ENCODE peak calls at places on chromosomes 3 and 15, in five cellular contexts. One of them, this sample, is unnamed.
A peak's percentile ranks its signal among the peaks of the same experiment; 100 is the strongest.

GRCh38 chr15:68382286-68383007 is 49.5 kb downstream of the ITGA11 start:
- DNase-seq in endodermal cell: no peak
- DNase-seq in tibial nerve: no peak
- DNase-seq in GM23338: no peak
- DNase-seq in uterus: peak; percentile 13
- DNase-seq in this sample: no peak

GRCh38 chr3:78832785-78833204 is 935.0 kb downstream of the ROBO1 start:
- DNase-seq in endodermal cell: no peak
- DNase-seq in tibial nerve: no peak
- DNase-seq in GM23338: no peak
- DNase-seq in uterus: no peak
- DNase-seq in this sample: no peak

GRCh38 chr15:81781316-81781868 is 264.4 kb downstream of the MEX3B start:
- DNase-seq in endodermal cell: no peak
- DNase-seq in tibial nerve: no peak
- DNase-seq in GM23338: no peak
- DNase-seq in uterus: no peak
- DNase-seq in this sample: no peak

GRCh38 chr3:66386925-66387650 is 113.7 kb downstream of the LRIG1 start:
- DNase-seq in endodermal cell: peak; percentile 26
- DNase-seq in tibial nerve: no peak
- DNase-seq in GM23338: no peak
- DNase-seq in uterus: no peak
- DNase-seq in this sample: no peak

GRCh38 chr3:70840106-70840870 is 527.9 kb upstream of the MDFIC2 start:
- DNase-seq in endodermal cell: peak; percentile 57
- DNase-seq in tibial nerve: no peak
- DNase-seq in GM23338: peak; percentile 23
- DNase-seq in uterus: no peak
- DNase-seq in this sample: no peak

GRCh38 chr15:56813995-56814394 is 80.7 kb upstream of the ZNF280D start:
- DNase-seq in endodermal cell: no peak
- DNase-seq in tibial nerve: no peak
- DNase-seq in GM23338: no peak
- DNase-seq in uterus: no peak
- DNase-seq in this sample: no peak

GRCh38 chr3:50205719-50206276 is 727 bp downstream of the SLC38A3 start:
- DNase-seq in endodermal cell: peak; percentile 91
- DNase-seq in tibial nerve: no peak
- DNase-seq in GM23338: peak; percentile 90
- DNase-seq in uterus: no peak
- DNase-seq in this sample: no peak

GRCh38 chr15:57438166-57438565 is 61.9 kb downstream of the CGNL1 start:
- DNase-seq in endodermal cell: no peak
- DNase-seq in tibial nerve: no peak
- DNase-seq in GM23338: no peak
- DNase-seq in uterus: no peak
- DNase-seq in this sample: no peak

GRCh38 chr15:63065262-63066234 is 23.0 kb downstream of the TPM1 start:
- DNase-seq in endodermal cell: peak; percentile 44
- DNase-seq in tibial nerve: no peak
- DNase-seq in GM23338: peak; percentile 66
- DNase-seq in uterus: no peak
- DNase-seq in this sample: no peak

GRCh38 chr3:168249048-168249538 is 153.4 kb upstream of the GOLIM4 start:
- DNase-seq in endodermal cell: no peak
- DNase-seq in tibial nerve: no peak
- DNase-seq in GM23338: no peak
- DNase-seq in uterus: no peak
- DNase-seq in this sample: no peak

GRCh38 chr3:133570139-133570936 is 3.1 kb upstream of the CDV3 start:
- DNase-seq in endodermal cell: no peak
- DNase-seq in tibial nerve: no peak
- DNase-seq in GM23338: peak; percentile 51
- DNase-seq in uterus: no peak
- DNase-seq in this sample: no peak

GRCh38 chr3:128537091-128537703 is 44.2 kb upstream of the GATA2 start:
- DNase-seq in endodermal cell: no peak
- DNase-seq in tibial nerve: no peak
- DNase-seq in GM23338: no peak
- DNase-seq in uterus: no peak
- DNase-seq in this sample: no peak

GRCh38 chr15:77026501-77027110 is 31.7 kb downstream of the PSTPIP1 start:
- DNase-seq in endodermal cell: peak; percentile 50
- DNase-seq in tibial nerve: no peak
- DNase-seq in GM23338: no peak
- DNase-seq in uterus: peak; percentile 6
- DNase-seq in this sample: peak; percentile 30

GRCh38 chr3:168341192-168341816 is 245.6 kb upstream of the GOLIM4 start:
- DNase-seq in endodermal cell: no peak
- DNase-seq in tibial nerve: no peak
- DNase-seq in GM23338: no peak
- DNase-seq in uterus: no peak
- DNase-seq in this sample: no peak

GRCh38 chr15:71302861-71303410 is 187.7 kb downstream of the THSD4 start:
- DNase-seq in endodermal cell: no peak
- DNase-seq in tibial nerve: no peak
- DNase-seq in GM23338: no peak
- DNase-seq in uterus: no peak
- DNase-seq in this sample: no peak

GRCh38 chr3:59809750-59810444 is 760.1 kb upstream of the CFAP20DC start:
- DNase-seq in endodermal cell: peak; percentile 64
- DNase-seq in tibial nerve: peak; percentile 18
- DNase-seq in GM23338: peak; percentile 61
- DNase-seq in uterus: no peak
- DNase-seq in this sample: no peak

GRCh38 chr3:97687734-97688133 is 76.8 kb upstream of the ARL6 start:
- DNase-seq in endodermal cell: peak; percentile 86
- DNase-seq in tibial nerve: no peak
- DNase-seq in GM23338: peak; percentile 75
- DNase-seq in uterus: no peak
- DNase-seq in this sample: no peak

GRCh38 chr15:98758224-98758623 is 109.9 kb downstream of the IGF1R start:
- DNase-seq in endodermal cell: no peak
- DNase-seq in tibial nerve: no peak
- DNase-seq in GM23338: no peak
- DNase-seq in uterus: no peak
- DNase-seq in this sample: no peak

GRCh38 chr15:98760112-98760826 is 111.9 kb downstream of the IGF1R start:
- DNase-seq in endodermal cell: no peak
- DNase-seq in tibial nerve: no peak
- DNase-seq in GM23338: no peak
- DNase-seq in uterus: no peak
- DNase-seq in this sample: no peak

GRCh38 chr15:98763179-98763578 is 114.8 kb downstream of the IGF1R start:
- DNase-seq in endodermal cell: no peak
- DNase-seq in tibial nerve: no peak
- DNase-seq in GM23338: no peak
- DNase-seq in uterus: no peak
- DNase-seq in this sample: no peak

GRCh38 chr15:98764296-98764695 is 116.0 kb downstream of the IGF1R start:
- DNase-seq in endodermal cell: no peak
- DNase-seq in tibial nerve: no peak
- DNase-seq in GM23338: no peak
- DNase-seq in uterus: no peak
- DNase-seq in this sample: no peak

DNA sequence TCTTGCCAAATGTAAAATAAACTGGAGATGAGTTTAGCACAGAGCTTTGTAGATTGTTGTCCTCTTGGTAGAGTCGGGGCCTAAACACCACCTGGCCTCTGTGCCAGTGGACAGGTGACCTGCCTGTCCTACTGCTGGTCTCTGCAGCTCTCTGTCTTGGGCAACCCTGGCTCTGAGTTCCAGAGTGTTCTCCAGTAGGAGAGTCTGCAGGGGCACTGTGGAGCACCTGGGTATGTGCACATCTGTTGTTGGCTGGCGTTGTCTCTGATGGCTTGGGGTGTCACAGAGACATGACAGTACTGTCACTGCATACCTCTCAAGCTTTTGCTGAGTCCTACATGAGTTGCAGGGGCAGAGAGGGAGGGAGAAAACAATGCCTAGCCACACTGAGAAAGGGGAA is 112.6 kb downstream of the IGF1R start:
- DNase-seq in endodermal cell: no peak
- DNase-seq in tibial nerve: no peak
- DNase-seq in GM23338: no peak
- DNase-seq in uterus: no peak
- DNase-seq in this sample: no peak
- H3K36me3 ChIP-seq in endodermal cell: peaks cover 4% of the 10 kb centered on the region
- H3K36me3 ChIP-seq in tibial nerve: no peaks in the 10 kb centered on the region
- H3K36me3 ChIP-seq in GM23338: no peaks in the 10 kb centered on the region
- H3K36me3 ChIP-seq in uterus: no peaks in the 10 kb centered on the region
- H3K36me3 ChIP-seq in this sample: no peaks in the 10 kb centered on the region

DNA sequence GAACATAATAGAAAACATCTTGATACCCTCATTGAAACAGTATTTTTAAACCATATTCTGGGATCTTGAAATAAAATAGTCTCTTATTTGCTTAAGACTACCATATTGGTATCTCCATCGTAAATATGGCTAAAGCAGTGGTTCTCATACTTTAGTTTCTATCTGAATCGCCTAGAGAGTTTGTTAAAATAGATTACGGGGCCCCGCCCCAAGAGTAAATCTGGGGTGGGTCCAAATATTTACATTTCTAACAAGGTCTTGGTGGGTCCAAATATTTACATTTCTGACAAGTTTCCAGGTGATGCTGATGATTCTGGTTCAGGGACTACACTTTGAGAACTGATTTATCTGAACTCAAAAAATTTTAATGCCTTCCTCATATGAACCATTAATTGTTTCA is 45.3 kb downstream of the TSC22D2 start:
- DNase-seq in endodermal cell: no peak
- DNase-seq in tibial nerve: no peak
- DNase-seq in GM23338: no peak
- DNase-seq in uterus: no peak
- DNase-seq in this sample: no peak
- H3K27ac ChIP-seq in endodermal cell: no peak overlapping the region
- H3K27ac ChIP-seq in tibial nerve: no peak overlapping the region
- H3K27ac ChIP-seq in GM23338: no peak overlapping the region
- H3K27ac ChIP-seq in uterus: no peak overlapping the region
- H3K27ac ChIP-seq in this sample: no peak overlapping the region

GRCh38 chr15:69723404-69724097 is 270.9 kb downstream of the RPLP1 start:
- DNase-seq in endodermal cell: peak; percentile 59
- DNase-seq in tibial nerve: no peak
- DNase-seq in GM23338: peak; percentile 55
- DNase-seq in uterus: no peak
- DNase-seq in this sample: no peak
- TF ChIP-seq CTCF in endodermal cell: peak; percentile 61
- TF ChIP-seq CTCF in tibial nerve: no peak
- TF ChIP-seq CTCF in GM23338: peak; percentile 42
- TF ChIP-seq CTCF in uterus: no peak
- TF ChIP-seq CTCF in this sample: no peak

GRCh38 chr3:52149021-52149420 is 5.2 kb downstream of the POC1A start:
- DNase-seq in endodermal cell: no peak
- DNase-seq in tibial nerve: no peak
- DNase-seq in GM23338: no peak
- DNase-seq in uterus: no peak
- DNase-seq in this sample: no peak
- H3K36me3 ChIP-seq in endodermal cell: peaks cover 17% of the 10 kb centered on the region
- H3K36me3 ChIP-seq in tibial nerve: no peaks in the 10 kb centered on the region
- H3K36me3 ChIP-seq in GM23338: peaks cover 14% of the 10 kb centered on the region
- H3K36me3 ChIP-seq in uterus: no peaks in the 10 kb centered on the region
- H3K36me3 ChIP-seq in this sample: no peaks in the 10 kb centered on the region

GRCh38 chr3:43319364-43319763 is 33.0 kb downstream of the SNRK start:
- DNase-seq in endodermal cell: no peak
- DNase-seq in tibial nerve: no peak
- DNase-seq in GM23338: no peak
- DNase-seq in uterus: peak; percentile 19
- DNase-seq in this sample: no peak

GRCh38 chr3:43316783-43317460 is 30.6 kb downstream of the SNRK start:
- DNase-seq in endodermal cell: no peak
- DNase-seq in tibial nerve: no peak
- DNase-seq in GM23338: peak; percentile 66
- DNase-seq in uterus: no peak
- DNase-seq in this sample: no peak

GRCh38 chr3:43319794-43320193 is 33.5 kb downstream of the SNRK start:
- DNase-seq in endodermal cell: no peak
- DNase-seq in tibial nerve: no peak
- DNase-seq in GM23338: no peak
- DNase-seq in uterus: no peak
- DNase-seq in this sample: no peak

GRCh38 chr3:43320288-43320687 is 33.9 kb downstream of the SNRK start:
- DNase-seq in endodermal cell: no peak
- DNase-seq in tibial nerve: no peak
- DNase-seq in GM23338: no peak
- DNase-seq in uterus: no peak
- DNase-seq in this sample: no peak

DNA sequence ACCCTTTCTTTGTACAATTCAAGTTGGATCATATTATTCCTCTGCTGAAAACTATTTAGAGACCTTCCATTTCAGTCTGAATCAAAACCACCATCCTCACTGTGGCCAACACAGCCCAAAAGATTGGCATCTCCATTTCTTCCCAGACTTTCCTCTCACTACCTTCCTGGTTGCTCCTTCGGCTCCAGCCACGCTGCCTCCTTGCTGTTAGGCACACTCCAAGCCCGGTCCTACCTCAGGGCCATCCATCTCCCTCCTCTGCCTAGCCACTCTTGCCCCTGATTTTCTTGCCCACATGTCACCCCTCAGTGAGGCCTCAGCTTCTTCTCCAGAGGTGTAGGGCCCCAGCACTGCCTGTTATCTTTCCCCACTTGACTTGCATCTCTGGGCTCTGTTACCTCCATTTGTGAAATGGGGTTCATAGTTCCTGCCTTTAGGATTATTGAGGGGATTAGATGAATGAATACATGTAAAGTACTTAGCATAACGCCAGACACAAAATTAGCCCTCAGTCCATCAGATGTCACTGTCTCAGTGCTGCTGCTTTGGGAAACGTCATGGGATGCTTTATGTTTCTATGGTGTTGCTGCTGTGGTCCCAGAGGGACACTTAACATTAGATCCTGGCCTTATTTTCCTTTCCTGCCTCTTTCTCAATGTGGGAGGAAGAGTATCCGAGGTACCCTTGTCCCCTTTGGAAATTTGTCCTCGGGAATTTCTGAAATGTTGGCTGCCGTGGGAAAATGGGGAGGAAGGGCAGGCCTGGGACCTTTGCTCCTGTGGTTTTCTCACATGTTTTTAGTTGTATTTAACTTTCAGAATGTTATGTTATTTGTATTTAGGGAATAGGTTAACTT is 31.3 kb downstream of the SNRK start:
- DNase-seq in endodermal cell: no peak
- DNase-seq in tibial nerve: no peak
- DNase-seq in GM23338: peak; percentile 41
- DNase-seq in uterus: peak; percentile 25
- DNase-seq in this sample: peak; percentile 51
- H3K27ac ChIP-seq in endodermal cell: no peak overlapping the region
- H3K27ac ChIP-seq in tibial nerve: peak overlapping the region; percentile 58
- H3K27ac ChIP-seq in GM23338: peak overlapping the region; percentile 21
- H3K27ac ChIP-seq in uterus: peak overlapping the region; percentile 66
- H3K27ac ChIP-seq in this sample: no peak overlapping the region